ENCODE peak calls at places on chromosomes 7 and 10, in five cellular contexts. S, B, G, N and M are unnamed samples. For H3K9me3, the result is how much of the 10 kb centered on the place peaks cover.

GRCh38 chr7:47100815-47101435 is 481.0 kb downstream of the TNS3 start:
- DNase-seq in B (peak), N (peak), S (no peak), G (no peak), M (peak)

GRCh38 chr10:50937230-50937907 is 51.9 kb upstream of the A1CF start:
- DNase-seq in N (peak), G (no peak), S (no peak), B (peak), M (no peak)

GRCh38 chr7:131808736-131809135 is 252.3 kb upstream of the PODXL start:
- DNase-seq in G (no peak), N (no peak), B (no peak), S (no peak), M (no peak)

GRCh38 chr7:69088185-69088584 is 510.1 kb upstream of the AUTS2 start:
- DNase-seq in G (no peak), B (no peak), S (no peak), N (no peak), M (no peak)

GRCh38 chr10:3779146-3779707 is 5.8 kb downstream of the KLF6 start:
- DNase-seq in G (no peak), B (peak), S (no peak), N (no peak), M (no peak)

GRCh38 chr10:124011464-124011863 is 81.9 kb downstream of the CHST15 start:
- DNase-seq in G (peak), S (no peak), N (no peak), B (no peak), M (no peak)

GRCh38 chr7:194257-194995 is 2.1 kb downstream of the FAM20C start:
- DNase-seq in N (peak), S (no peak), G (no peak), B (peak), M (no peak)

GRCh38 chr7:28700790-28701203 is 257.3 kb downstream of the TRIL start:
- DNase-seq in N (peak), S (no peak), G (no peak), B (peak), M (no peak)

GRCh38 chr7:128040205-128040604 is 9.0 kb upstream of the LRRC4 start:
- DNase-seq in N (no peak), B (no peak), G (no peak), S (no peak), M (no peak)

GRCh38 chr7:19030280-19030679 is 87.2 kb downstream of the TWIST1 start:
- DNase-seq in N (no peak), G (no peak), B (peak), S (no peak), M (no peak)
- H3K9me3 ChIP-seq in N (under half), G (under half), B (under half), S (under half), M (under half)

DNA sequence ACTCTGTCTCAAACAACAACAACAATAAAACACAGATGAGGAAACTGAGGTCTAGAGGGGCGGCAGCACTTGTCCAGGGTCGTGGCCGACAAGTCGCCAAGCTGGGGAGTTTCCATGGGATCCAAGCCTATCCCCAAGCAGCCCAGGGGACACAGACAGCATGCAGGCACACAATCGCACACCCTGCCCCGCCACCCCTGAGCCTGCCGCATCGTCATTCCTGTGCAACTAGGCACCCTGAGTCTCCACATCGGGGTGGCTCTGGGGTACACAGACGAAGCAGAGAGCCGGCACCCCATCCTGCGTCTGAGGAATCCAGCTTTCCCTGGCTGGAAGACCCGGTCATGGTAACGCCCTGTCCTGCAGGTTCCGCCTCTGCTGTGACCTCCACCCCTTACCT is 136.0 kb upstream of the TNRC18 start:
- DNase-seq in G (no peak), B (no peak), S (no peak), N (no peak), M (no peak)
- H3K9me3 ChIP-seq in G (under half), B (under half), S (under half), N (under half), M (under half)

GRCh38 chr10:113283189-113283588 is 269.7 kb upstream of the HABP2 start:
- DNase-seq in S (no peak), G (no peak), B (no peak), N (no peak), M (no peak)

GRCh38 chr10:113273877-113274829 is 278.7 kb upstream of the HABP2 start:
- DNase-seq in B (no peak), N (no peak), G (peak), S (no peak), M (peak)

GRCh38 chr10:113273151-113273876 is 279.5 kb upstream of the HABP2 start:
- DNase-seq in G (peak), B (no peak), S (peak), N (no peak), M (peak)

GRCh38 chr10:113279262-113279661 is 273.6 kb upstream of the HABP2 start:
- DNase-seq in S (no peak), G (no peak), B (no peak), N (no peak), M (no peak)

GRCh38 chr10:113278664-113279063 is 274.2 kb upstream of the HABP2 start:
- DNase-seq in N (no peak), S (no peak), B (no peak), G (no peak), M (no peak)
- H3K9me3 ChIP-seq in N (under half), S (under half), B (under half), G (under half), M (under half)

GRCh38 chr10:128465697-128466096 is 339.5 kb upstream of the MKI67 start:
- DNase-seq in G (no peak), B (no peak), N (no peak), S (no peak), M (no peak)
- H3K9me3 ChIP-seq in G (under half), B (half or more), N (under half), S (under half), M (under half)

DNA sequence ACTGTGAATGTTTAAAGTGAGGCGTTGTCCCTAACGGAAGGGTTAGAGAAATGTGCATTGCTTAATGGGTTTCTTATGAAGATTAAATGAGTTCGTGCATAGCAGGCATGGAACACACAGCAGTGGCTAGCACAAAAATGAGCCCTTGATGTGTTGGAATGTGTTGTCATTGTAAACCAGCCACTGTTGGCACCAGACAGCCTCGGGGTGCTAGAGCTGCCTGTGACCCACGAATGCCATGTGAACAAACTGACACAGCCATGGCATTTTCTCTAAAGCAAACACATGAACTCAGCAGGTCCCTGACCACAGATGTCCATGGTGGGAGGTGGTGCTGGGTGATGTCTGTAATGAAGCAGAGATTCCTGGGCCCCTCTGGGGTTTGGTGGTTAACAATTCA is 111.1 kb upstream of the DPP6 start:
- DNase-seq in G (no peak), B (no peak), N (no peak), S (no peak), M (no peak)
- H3K9me3 ChIP-seq in G (under half), B (under half), N (under half), S (under half), M (under half)

GRCh38 chr7:75968561-75969001 is 25.8 kb downstream of the TMEM120A start:
- DNase-seq in B (no peak), G (peak), N (no peak), S (no peak), M (no peak)

GRCh38 chr7:75968012-75968411 is 26.4 kb downstream of the TMEM120A start:
- DNase-seq in N (no peak), B (no peak), G (no peak), S (no peak), M (no peak)

GRCh38 chr7:75967055-75967454 is 27.3 kb downstream of the TMEM120A start:
- DNase-seq in N (no peak), G (peak), B (no peak), S (no peak), M (no peak)

GRCh38 chr7:75966209-75966961 is 28.0 kb downstream of the TMEM120A start:
- DNase-seq in G (peak), N (no peak), S (peak), B (no peak), M (peak)

GRCh38 chr7:75967573-75967997 is 26.8 kb downstream of the TMEM120A start:
- DNase-seq in S (no peak), B (peak), N (no peak), G (no peak), M (no peak)
- H3K9me3 ChIP-seq in S (under half), B (under half), N (under half), G (under half), M (under half)

GRCh38 chr10:22557321-22557720 is 157.1 kb downstream of the PIP4K2A start:
- DNase-seq in G (no peak), N (no peak), S (no peak), B (peak), M (no peak)
- H3K9me3 ChIP-seq in G (under half), N (under half), S (under half), B (under half), M (under half)

GRCh38 chr10:75319274-75319673 is 82.3 kb downstream of the ZNF503 start:
- DNase-seq in S (no peak), G (no peak), B (no peak), N (no peak), M (no peak)
- H3K9me3 ChIP-seq in S (under half), G (under half), B (under half), N (under half), M (half or more)

GRCh38 chr7:158055726-158056510 is 531.7 kb downstream of the PTPRN2 start:
- DNase-seq in B (no peak), N (no peak), S (no peak), G (no peak), M (no peak)
- H3K9me3 ChIP-seq in B (under half), N (under half), S (under half), G (under half), M (under half)

GRCh38 chr7:141475678-141476077 is 75.5 kb upstream of the AGK start:
- DNase-seq in S (no peak), B (no peak), G (no peak), N (no peak), M (no peak)

GRCh38 chr7:141478845-141479244 is 72.4 kb upstream of the AGK start:
- DNase-seq in S (no peak), N (no peak), G (no peak), B (no peak), M (no peak)

GRCh38 chr7:141481971-141482370 is 69.2 kb upstream of the AGK start:
- DNase-seq in N (no peak), G (no peak), B (no peak), S (no peak), M (no peak)

GRCh38 chr7:141480953-141481352 is 70.3 kb upstream of the AGK start:
- DNase-seq in S (no peak), B (no peak), G (no peak), N (no peak), M (no peak)

GRCh38 chr7:141477866-141478265 is 73.3 kb upstream of the AGK start:
- DNase-seq in G (no peak), B (no peak), S (no peak), N (no peak), M (no peak)
- H3K9me3 ChIP-seq in G (under half), B (under half), S (under half), N (under half), M (under half)